ENCODE peak calls at places on chromosomes 6 and 20, in five cellular contexts. C is omental fat pad, A is Caco-2, E is lower lobe of right lung, K is neural progenitor cell. B is an unnamed sample.

GRCh38 chr6:328184-328670 is 35.9 kb downstream of the DUSP22 start:
- DNase-seq in A (no peak), C (no peak), K (no peak), E (peak), B (no peak)

GRCh38 chr6:9553002-9553401 is 861.9 kb downstream of the TFAP2A start:
- DNase-seq in C (no peak), E (no peak), K (no peak), A (no peak), B (no peak)

GRCh38 chr6:160035693-160036330 is 66.9 kb downstream of the IGF2R start:
- DNase-seq in K (no peak), E (no peak), C (no peak), A (no peak), B (no peak)

GRCh38 chr6:70998148-70998547 is 41.3 kb upstream of the B3GAT2 start:
- DNase-seq in C (no peak), E (no peak), A (no peak), K (peak), B (no peak)

GRCh38 chr6:41155132-41155805 is 1.1 kb upstream of the TREML1 start:
- DNase-seq in A (peak), E (no peak), C (no peak), K (no peak), B (no peak)

GRCh38 chr6:156009656-156010055 is 554.0 kb upstream of the NOX3 start:
- DNase-seq in A (no peak), C (no peak), K (no peak), E (no peak), B (no peak)

GRCh38 chr6:128655978-128656498 is 135.6 kb upstream of the PTPRK start:
- DNase-seq in A (no peak), E (no peak), K (peak), C (no peak), B (no peak)

GRCh38 chr6:28141500-28142329 is at the start of gene ZKSCAN8:
- DNase-seq in A (peak), E (peak), K (peak), C (peak), B (peak)

GRCh38 chr6:139588076-139588639 is 213.7 kb upstream of the CITED2 start:
- DNase-seq in C (no peak), K (peak), A (peak), E (no peak), B (no peak)

GRCh38 chr6:31060162-31060561 is 49.9 kb downstream of the MUC22 start:
- DNase-seq in A (no peak), E (no peak), C (no peak), K (no peak), B (no peak)

GRCh38 chr6:17865798-17866725 is 121.4 kb downstream of the KIF13A start:
- DNase-seq in E (no peak), A (no peak), K (no peak), C (peak), B (no peak)

GRCh38 chr6:36679043-36679821 is 718 bp downstream of the CDKN1A start:
- DNase-seq in K (peak), E (peak), C (peak), A (peak), B (peak)

GRCh38 chr20:55471052-55472006 is 534.0 kb downstream of the CBLN4 start:
- DNase-seq in K (no peak), C (no peak), A (no peak), E (no peak), B (no peak)

GRCh38 chr6:66897576-66897975 is 1190.5 kb upstream of the EYS start:
- DNase-seq in C (no peak), K (peak), E (no peak), A (peak), B (no peak)

GRCh38 chr6:146905313-146905712 is 298.9 kb upstream of the STXBP5 start:
- DNase-seq in K (no peak), C (no peak), A (no peak), E (no peak), B (no peak)

GRCh38 chr6:14932485-14933178 is 313.2 kb upstream of the JARID2 start:
- DNase-seq in E (no peak), C (no peak), K (peak), A (no peak), B (no peak)

GRCh38 chr20:49790077-49790798 is 22.4 kb upstream of the SLC9A8 start:
- DNase-seq in K (no peak), E (no peak), A (peak), C (no peak), B (no peak)

GRCh38 chr20:707711-708110 is 32.1 kb upstream of the SCRT2 start:
- DNase-seq in C (no peak), E (no peak), A (no peak), K (no peak), B (no peak)

GRCh38 chr6:88556663-88557062 is 390.5 kb upstream of the CNR1 start:
- DNase-seq in K (no peak), E (no peak), A (no peak), C (no peak), B (no peak)

GRCh38 chr6:105194106-105194505 is 14.3 kb upstream of the POPDC3 start:
- DNase-seq in A (no peak), K (no peak), C (no peak), E (no peak), B (no peak)

GRCh38 chr6:122755901-122756300 is 23.6 kb upstream of the FABP7 start:
- DNase-seq in K (no peak), A (peak), E (no peak), C (no peak), B (no peak)

GRCh38 chr20:46872315-46873211 is 22.1 kb upstream of the EYA2 start:
- DNase-seq in A (no peak), K (peak), E (no peak), C (no peak), B (no peak)

DNA sequence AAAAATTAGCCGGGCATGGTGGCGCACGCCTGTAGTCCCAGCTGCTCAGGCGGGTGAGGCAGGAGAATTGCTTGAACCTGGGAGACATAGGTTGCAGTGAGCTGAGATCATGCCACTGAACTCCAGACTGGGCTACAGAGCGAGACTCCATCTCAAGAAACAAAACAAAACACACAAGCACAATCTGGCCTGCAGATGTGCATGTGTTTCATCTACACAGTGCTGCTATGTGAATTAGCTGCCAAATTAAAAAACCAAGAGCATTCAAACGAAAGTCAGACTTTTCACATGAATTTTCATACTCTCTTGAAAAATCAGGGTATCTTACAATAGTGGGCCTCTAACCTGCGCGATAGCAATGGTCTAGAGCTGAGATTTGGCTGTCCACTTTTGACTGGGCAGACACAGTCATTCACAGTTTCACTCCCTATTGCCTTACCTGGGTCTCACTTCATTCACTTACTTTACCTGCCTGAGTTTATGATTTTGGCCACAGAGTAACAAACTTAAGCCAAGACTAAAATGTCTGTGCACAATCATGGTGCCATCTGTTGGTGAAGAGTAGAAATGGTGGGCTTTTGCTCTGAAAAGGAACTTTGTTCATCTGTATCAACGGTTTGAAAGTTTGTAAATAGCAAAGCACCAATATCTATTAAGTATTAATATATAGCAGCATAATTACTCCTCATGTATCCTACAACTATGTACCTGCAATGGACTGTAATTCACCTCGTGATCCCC is 138.4 kb upstream of the UST start:
- DNase-seq in A (peak), K (peak), E (no peak), C (no peak), B (no peak)
- TF ChIP-seq CTCF in A (peak), K (peak), E (peak), C (no peak), B (peak)

GRCh38 chr6:55918639-55919038 is 43.2 kb upstream of the BMP5 start:
- DNase-seq in K (no peak), C (no peak), E (no peak), A (no peak), B (no peak)

GRCh38 chr6:55916188-55916587 is 40.8 kb upstream of the BMP5 start:
- DNase-seq in C (no peak), A (no peak), K (no peak), E (no peak), B (no peak)

GRCh38 chr6:55917756-55918415 is 42.5 kb upstream of the BMP5 start:
- DNase-seq in A (no peak), K (no peak), E (no peak), C (no peak), B (no peak)

DNA sequence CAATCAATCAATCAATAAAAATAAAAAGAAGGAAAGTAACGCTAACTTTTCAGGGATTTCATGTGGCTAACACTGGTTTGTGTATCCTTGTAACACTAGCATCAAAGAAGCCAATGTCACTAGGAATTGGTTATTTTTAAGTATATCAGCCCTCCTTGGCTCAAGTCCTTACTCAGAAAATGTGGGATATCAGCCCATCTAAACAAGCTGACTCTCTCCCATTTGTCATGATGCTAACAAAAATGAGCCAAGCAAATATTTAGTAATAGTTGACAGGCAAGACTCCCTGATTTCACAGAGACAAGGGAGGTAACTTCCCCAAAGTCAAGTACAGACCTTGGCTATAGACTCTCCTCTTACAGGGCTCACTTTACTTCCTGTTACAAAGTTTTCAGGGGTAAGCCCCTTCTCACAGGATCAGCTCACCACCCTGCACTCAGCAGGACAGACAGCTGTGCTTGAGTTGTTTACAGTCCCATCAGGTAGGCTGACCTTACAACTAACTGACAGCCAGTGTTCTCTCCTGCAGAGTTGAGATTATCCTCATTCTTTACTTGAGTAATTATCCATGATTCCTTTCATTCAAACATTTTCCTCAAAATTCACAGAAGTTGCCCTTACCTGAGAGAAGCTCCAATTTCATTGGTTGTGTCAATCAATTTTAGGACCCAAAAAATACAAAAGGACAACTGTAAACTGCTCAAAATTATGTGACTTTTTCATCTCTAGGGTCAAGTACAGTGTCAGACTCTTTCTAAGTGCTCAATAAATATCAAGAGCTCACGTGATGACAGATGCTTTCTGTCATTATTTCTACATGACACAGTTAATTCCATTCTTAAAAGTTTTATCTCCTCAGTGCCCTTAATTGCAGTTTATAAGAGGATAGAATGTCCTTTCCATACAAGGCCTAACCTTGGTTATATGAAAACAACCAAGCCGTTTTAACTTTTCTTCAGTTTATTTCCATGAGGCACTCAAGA is 38.1 kb upstream of the BMP5 start:
- DNase-seq in A (no peak), C (no peak), E (no peak), K (peak), B (no peak)
- TF ChIP-seq CTCF in A (no peak), C (no peak), E (no peak), K (no peak), B (no peak)

GRCh38 chr6:7114744-7115451 is 7.1 kb downstream of the RREB1 start:
- DNase-seq in A (no peak), K (no peak), E (no peak), C (no peak), B (no peak)
- TF ChIP-seq CTCF in A (no peak), K (no peak), E (no peak), C (no peak), B (no peak)

GRCh38 chr6:33312361-33313104 is 1.3 kb downstream of the TAPBP start:
- DNase-seq in A (peak), E (peak), C (no peak), K (peak), B (no peak)

GRCh38 chr6:33313709-33314514 is at the start of gene TAPBP:
- DNase-seq in K (peak), E (peak), C (peak), A (peak), B (peak)

GRCh38 chr6:33314943-33315752 is 1.3 kb upstream of the TAPBP start:
- DNase-seq in C (no peak), E (peak), A (peak), K (peak), B (no peak)

GRCh38 chr6:33314515-33314942 is 651 bp upstream of the TAPBP start:
- DNase-seq in E (peak), C (peak), A (peak), K (peak), B (peak)

GRCh38 chr6:33313105-33313708 is 671 bp downstream of the TAPBP start:
- DNase-seq in C (no peak), E (peak), K (peak), A (peak), B (peak)
- TF ChIP-seq CTCF in C (no peak), E (no peak), K (no peak), A (no peak), B (no peak)

GRCh38 chr6:84260186-84260585 is 32.7 kb upstream of the CEP162 start:
- DNase-seq in A (no peak), C (no peak), E (no peak), K (no peak), B (no peak)
- TF ChIP-seq CTCF in A (no peak), C (no peak), E (no peak), K (no peak), B (no peak)

B was measured in CD14-positive monocyte.